ENCODE peak calls at places on chromosomes 3 and 15, in seven cellular contexts. W is left ventricle myocardium superior; F is left cardiac atrium; Q is activated CD8-positive, alpha-beta memory T cell treated with anti-CD3 and anti-CD28 coated beads, Interleukin-2, amount 10 ng/mL, durations not matched to agents 7 days and 5 days; B is right cardiac atrium; X is upper lobe of left lung; C is left lung. R is an unnamed sample.

GRCh38 chr3:197847866-197848401 is 56.9 kb downstream of the LRCH3 start:
- ATAC-seq in W (no peak), F (no peak), Q (peak), B (no peak), X (no peak), C (peak), R (peak)

GRCh38 chr15:32956006-32956405 is 238.2 kb downstream of the GREM1 start:
- ATAC-seq in W (peak), F (peak), Q (no peak), B (peak), X (no peak), C (peak), R (no peak)

GRCh38 chr3:67500699-67501098 is 153.7 kb downstream of the SUCLG2 start:
- ATAC-seq in W (no peak), F (no peak), Q (no peak), B (no peak), X (no peak), C (no peak), R (no peak)

GRCh38 chr3:52893723-52894122 is 3.6 kb downstream of the STIMATE start:
- ATAC-seq in W (peak), F (no peak), Q (no peak), B (no peak), X (no peak), C (no peak), R (no peak)

GRCh38 chr15:61387675-61388074 is 158.6 kb upstream of the RORA start:
- ATAC-seq in W (no peak), F (no peak), Q (no peak), B (no peak), X (no peak), C (no peak), R (no peak)

GRCh38 chr3:38141952-38142273 is 3.5 kb downstream of the MYD88 start:
- ATAC-seq in W (no peak), F (no peak), Q (no peak), B (no peak), X (no peak), C (no peak), R (no peak)

GRCh38 chr15:89803941-89804800 is 10.5 kb downstream of the ANPEP start:
- ATAC-seq in W (no peak), F (no peak), Q (no peak), B (no peak), X (no peak), C (no peak), R (no peak)

GRCh38 chr3:52523386-52524257 is 10.0 kb downstream of the NT5DC2 start:
- ATAC-seq in W (no peak), F (no peak), Q (no peak), B (no peak), X (no peak), C (no peak), R (no peak)

GRCh38 chr3:111800472-111800871 is 58.6 kb upstream of the PHLDB2 start:
- ATAC-seq in W (no peak), F (no peak), Q (no peak), B (no peak), X (no peak), C (no peak), R (no peak)

GRCh38 chr3:71930056-71930991 is 145.4 kb upstream of the PROK2 start:
- ATAC-seq in W (peak), F (peak), Q (peak), B (peak), X (peak), C (peak), R (peak)

GRCh38 chr3:122003596-122003995 is 18.5 kb downstream of the ILDR1 start:
- ATAC-seq in W (no peak), F (no peak), Q (no peak), B (no peak), X (no peak), C (no peak), R (no peak)

GRCh38 chr3:179528786-179529185 is 33.9 kb upstream of the ACTL6A start:
- ATAC-seq in W (no peak), F (no peak), Q (no peak), B (no peak), X (no peak), C (no peak), R (peak)

GRCh38 chr15:97059276-97059675 is 728.8 kb downstream of the NR2F2 start:
- ATAC-seq in W (no peak), F (no peak), Q (no peak), B (no peak), X (no peak), C (no peak), R (no peak)

GRCh38 chr3:64685800-64686445 is 1.9 kb downstream of the ADAMTS9 start:
- ATAC-seq in W (peak), F (peak), Q (no peak), B (peak), X (peak), C (peak), R (no peak)

GRCh38 chr15:71245588-71245987 is 130.3 kb downstream of the THSD4 start:
- ATAC-seq in W (peak), F (peak), Q (no peak), B (no peak), X (no peak), C (no peak), R (no peak)

GRCh38 chr3:31399270-31399669 is 133.5 kb upstream of the STT3B start:
- ATAC-seq in W (no peak), F (no peak), Q (peak), B (no peak), X (no peak), C (no peak), R (peak)

GRCh38 chr3:18343809-18344208 is 81.3 kb downstream of the SATB1 start:
- ATAC-seq in W (no peak), F (no peak), Q (no peak), B (no peak), X (no peak), C (no peak), R (no peak)

R was measured in activated T-helper 17 cell treated with anti-CD3 and anti-CD28 coated beads, Interleukin-2, amount 50 U/mL, for 72 hours.